ENCODE peak calls at places on chromosomes 2 and 18, in five cellular contexts. N is kidney, C is HL-60, P is transverse colon, J is lower lobe of right lung. A is an unnamed sample.

GRCh38 chr2:168401048-168401556 is 55.0 kb upstream of the CERS6 start:
- DNase-seq in N (no peak), C (no peak), P (no peak), J (no peak), A (no peak)

GRCh38 chr2:69514406-69514805 is 77.2 kb upstream of the NFU1 start:
- DNase-seq in N (peak), C (no peak), P (no peak), J (no peak), A (no peak)

GRCh38 chr18:24930974-24931373 is 421.0 kb downstream of the ZNF521 start:
- DNase-seq in N (no peak), C (no peak), P (no peak), J (no peak), A (no peak)

GRCh38 chr2:73386342-73386868 is 769 bp downstream of the ALMS1 start:
- DNase-seq in N (no peak), C (no peak), P (no peak), J (no peak), A (no peak)

GRCh38 chr18:55489742-55490055 is 98.3 kb downstream of the TCF4 start:
- DNase-seq in N (no peak), C (no peak), P (no peak), J (no peak), A (no peak)

GRCh38 chr18:4412286-4412685 is 42.8 kb downstream of the DLGAP1 start:
- DNase-seq in N (no peak), C (no peak), P (no peak), J (no peak), A (no peak)

GRCh38 chr2:47751856-47752414 is 31.0 kb upstream of the MSH6 start:
- DNase-seq in N (no peak), C (no peak), P (no peak), J (no peak), A (no peak)

GRCh38 chr2:241772063-241772499 is 4.5 kb upstream of the GAL3ST2 start:
- DNase-seq in N (no peak), C (no peak), P (no peak), J (no peak), A (no peak)

GRCh38 chr18:48642503-48642902 is 103.7 kb downstream of the CTIF start:
- DNase-seq in N (no peak), C (no peak), P (no peak), J (no peak), A (no peak)

GRCh38 chr18:44079602-44080001 is 601.1 kb upstream of the SETBP1 start:
- DNase-seq in N (no peak), C (no peak), P (no peak), J (no peak), A (no peak)

GRCh38 chr2:182360663-182361260 is 66.1 kb downstream of the PDE1A start:
- DNase-seq in N (no peak), C (no peak), P (no peak), J (no peak), A (no peak)

GRCh38 chr2:42607101-42607637 is 38.7 kb downstream of the MTA3 start:
- DNase-seq in N (no peak), C (no peak), P (no peak), J (no peak), A (no peak)

GRCh38 chr2:88171966-88172365 is 1.8 kb downstream of the THNSL2 start:
- DNase-seq in N (no peak), C (no peak), P (no peak), J (no peak), A (no peak)

GRCh38 chr2:113980946-113981345 is 91.1 kb downstream of the ACTR3 start:
- DNase-seq in N (no peak), C (no peak), P (no peak), J (no peak), A (no peak)

GRCh38 chr2:45808294-45808693 is 156.8 kb downstream of the PRKCE start:
- DNase-seq in N (no peak), C (no peak), P (no peak), J (no peak), A (no peak)

GRCh38 chr2:45729753-45730512 is 78.5 kb downstream of the PRKCE start:
- DNase-seq in N (no peak), C (peak), P (no peak), J (no peak), A (no peak)

GRCh38 chr2:190352668-190353536 is 9.5 kb downstream of the INPP1 start:
- DNase-seq in N (no peak), C (no peak), P (no peak), J (no peak), A (no peak)

GRCh38 chr2:14647714-14648113 is 15.2 kb downstream of the LRATD1 start:
- DNase-seq in N (no peak), C (no peak), P (no peak), J (no peak), A (no peak)

GRCh38 chr2:12478151-12479041 is 238.3 kb upstream of the TRIB2 start:
- DNase-seq in N (no peak), C (no peak), P (no peak), J (no peak), A (no peak)

GRCh38 chr18:69586581-69586980 is 185.9 kb downstream of the DOK6 start:
- DNase-seq in N (no peak), C (no peak), P (no peak), J (no peak), A (no peak)

GRCh38 chr2:19898592-19899329 is 3.0 kb downstream of the TTC32 start:
- DNase-seq in N (no peak), C (no peak), P (no peak), J (no peak), A (no peak)

GRCh38 chr2:233497692-233498091 is 68.9 kb downstream of the USP40 start:
- DNase-seq in N (no peak), C (no peak), P (no peak), J (no peak), A (no peak)

GRCh38 chr2:233492078-233492477 is 74.5 kb downstream of the USP40 start:
- DNase-seq in N (no peak), C (no peak), P (no peak), J (no peak), A (no peak)

GRCh38 chr2:233498126-233498525 is 68.5 kb downstream of the USP40 start:
- DNase-seq in N (no peak), C (no peak), P (no peak), J (no peak), A (no peak)

GRCh38 chr2:233492738-233493137 is 73.8 kb downstream of the USP40 start:
- DNase-seq in N (no peak), C (no peak), P (no peak), J (no peak), A (no peak)

GRCh38 chr2:233495503-233496496 is 70.8 kb downstream of the USP40 start:
- DNase-seq in N (no peak), C (no peak), P (no peak), J (no peak), A (no peak)
- TF ChIP-seq CTCF in N (no peak), C (no peak), P (no peak), J (no peak), A (no peak)

DNA sequence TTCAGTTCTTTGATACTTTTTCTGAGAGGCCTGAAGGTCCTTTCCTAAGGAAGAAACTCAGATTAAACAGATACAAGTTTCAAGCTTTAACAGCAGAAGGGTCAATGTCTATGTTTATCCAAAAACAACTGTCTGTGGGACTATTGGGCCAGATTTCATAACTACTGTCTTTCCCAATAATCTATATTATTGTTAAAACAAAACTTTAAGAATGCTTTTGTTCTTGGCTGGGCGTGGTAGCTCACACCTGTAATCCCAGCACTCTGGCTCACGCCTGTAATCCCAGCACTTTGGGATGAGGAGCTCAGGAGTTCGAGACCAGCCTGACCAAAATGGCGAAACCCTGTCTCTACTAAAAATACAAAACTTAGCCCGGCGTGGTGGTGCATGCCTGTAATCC is 2.4 kb upstream of the PDCL3 start:
- DNase-seq in N (no peak), C (no peak), P (no peak), J (no peak), A (no peak)
- TF ChIP-seq CTCF in N (no peak), C (no peak), P (no peak), J (no peak), A (no peak)

DNA sequence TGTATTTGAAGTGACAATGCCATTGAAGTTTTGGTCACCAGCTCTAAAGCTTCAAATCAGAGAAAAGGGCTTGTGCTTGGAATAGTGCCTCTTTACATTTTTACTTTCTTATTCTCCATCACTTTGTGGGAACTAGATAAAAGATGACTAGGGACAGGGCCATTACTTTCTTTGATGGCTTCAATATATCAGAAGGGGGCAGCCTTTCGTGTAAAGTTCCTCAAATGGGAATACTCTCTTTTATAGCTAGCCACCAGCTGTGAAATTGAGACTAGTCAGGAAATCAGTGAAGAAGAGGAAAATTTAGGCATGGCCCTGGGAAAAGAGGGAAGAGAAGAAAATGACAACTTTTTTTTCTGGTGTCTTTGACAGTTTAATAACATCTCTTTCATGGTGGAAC is 242.5 kb downstream of the DCC start:
- DNase-seq in N (no peak), C (no peak), P (no peak), J (no peak), A (no peak)
- TF ChIP-seq CTCF in N (no peak), C (no peak), P (no peak), J (no peak), A (no peak)

GRCh38 chr2:162887902-162888301 is 49.3 kb upstream of the KCNH7 start:
- DNase-seq in N (no peak), C (no peak), P (no peak), J (no peak), A (no peak)

GRCh38 chr2:162887087-162887486 is 48.5 kb upstream of the KCNH7 start:
- DNase-seq in N (no peak), C (no peak), P (no peak), J (no peak), A (no peak)

GRCh38 chr2:162885281-162886070 is 46.9 kb upstream of the KCNH7 start:
- DNase-seq in N (no peak), C (no peak), P (no peak), J (no peak), A (no peak)

GRCh38 chr2:162888641-162889040 is 50.1 kb upstream of the KCNH7 start:
- DNase-seq in N (no peak), C (no peak), P (no peak), J (no peak), A (no peak)

DNA sequence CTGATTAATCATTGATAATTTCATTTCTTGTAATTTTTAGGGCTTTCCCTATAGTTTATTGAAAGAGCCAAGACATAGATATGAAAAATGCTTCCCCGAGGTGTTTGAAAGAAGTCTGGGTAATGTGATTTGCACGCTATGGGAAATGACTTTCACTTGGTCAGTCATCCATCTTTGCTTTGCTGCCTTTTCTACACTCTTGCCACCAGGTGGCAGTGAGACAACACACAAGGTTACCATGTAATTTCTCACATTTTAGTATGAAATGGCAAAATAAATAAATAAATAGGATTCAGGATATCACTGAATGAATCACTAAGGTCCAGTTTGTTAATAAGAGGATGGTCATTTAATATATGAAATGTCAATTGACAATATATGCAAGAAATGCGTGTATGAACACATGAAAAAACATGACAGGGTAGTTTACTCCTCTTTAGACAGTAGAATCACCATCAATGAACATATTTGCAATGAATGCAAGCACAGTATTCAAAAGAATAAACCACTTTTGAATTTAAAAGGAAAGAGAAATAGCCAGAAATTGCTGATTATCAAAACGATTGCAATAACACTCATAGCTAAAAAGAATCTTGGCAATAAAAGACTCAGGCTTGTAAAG is 52.2 kb upstream of the KCNH7 start:
- DNase-seq in N (no peak), C (peak), P (no peak), J (no peak), A (no peak)
- TF ChIP-seq CTCF in N (peak), C (peak), P (peak), J (peak), A (peak)

GRCh38 chr2:221969087-221969829 is 329.5 kb downstream of the PAX3 start:
- DNase-seq in N (no peak), C (no peak), P (no peak), J (no peak), A (no peak)
- TF ChIP-seq CTCF in N (peak), C (peak), P (peak), J (peak), A (no peak)

DNA sequence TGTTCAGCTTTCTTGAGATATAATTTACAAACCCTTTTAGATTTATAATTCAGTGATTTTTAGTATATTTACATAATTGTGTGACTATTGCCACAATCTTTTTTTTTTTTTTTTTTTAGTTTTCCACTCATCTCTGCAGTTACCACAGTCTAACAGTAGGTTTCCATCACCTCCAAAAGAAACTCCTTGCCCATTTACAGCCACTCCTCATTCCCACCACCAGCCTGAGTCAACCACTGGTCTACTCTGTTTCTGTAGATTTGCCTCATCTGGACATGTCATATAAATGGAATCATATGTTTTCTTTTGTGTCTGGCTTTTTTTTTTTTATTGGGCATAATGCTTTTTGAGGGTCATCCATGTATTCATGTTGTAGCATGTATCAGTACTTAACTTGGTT is 16.1 kb downstream of the MTX2 start:
- DNase-seq in N (no peak), C (no peak), P (no peak), J (no peak), A (no peak)
- TF ChIP-seq CTCF in N (no peak), C (no peak), P (no peak), J (no peak), A (no peak)

GRCh38 chr2:96345403-96345802 is 9.8 kb downstream of the NCAPH start:
- DNase-seq in N (no peak), C (no peak), P (no peak), J (no peak), A (no peak)
- TF ChIP-seq CTCF in N (no peak), C (no peak), P (no peak), J (no peak), A (no peak)

DNA sequence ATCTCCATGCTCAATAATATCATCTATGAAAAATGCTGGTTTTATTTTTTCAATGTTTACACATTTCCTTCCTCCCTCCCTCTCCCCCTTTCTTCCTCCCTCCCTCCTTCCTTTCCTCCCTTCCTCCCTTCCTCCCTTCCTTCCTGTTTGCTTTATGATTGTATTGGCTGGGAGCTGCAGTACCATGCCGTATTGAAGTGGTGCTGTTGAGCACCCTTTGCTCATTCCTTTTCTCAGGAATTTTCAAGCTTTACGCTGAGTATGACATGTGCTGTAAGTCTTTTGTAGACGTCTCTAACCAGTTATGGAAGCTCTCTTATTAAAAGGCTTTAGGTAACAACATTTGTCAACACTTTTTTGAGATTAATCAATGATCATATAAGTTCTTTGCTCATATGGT is 100.4 kb downstream of the SNTG2 start:
- DNase-seq in N (no peak), C (no peak), P (no peak), J (no peak), A (no peak)
- TF ChIP-seq CTCF in N (no peak), C (no peak), P (no peak), J (no peak), A (no peak)